ENCODE peak calls at places on chromosomes 5 and 9, in four cellular contexts. C is WTC11, N is K562, F is HepG2. Q is an unnamed sample.

GRCh38 chr5:129249891-129250290 is 155.3 kb downstream of the ISOC1 start:
- DNase-seq in F (no peak), C (no peak), N (no peak), Q (no peak)

GRCh38 chr5:135476615-135477493 is 24.7 kb upstream of the TIFAB start:
- DNase-seq in C (no peak), N (peak), F (no peak), Q (no peak)

GRCh38 chr5:149429839-149430721 is 51.0 kb upstream of the IL17B start:
- DNase-seq in N (peak), C (peak), F (peak), Q (no peak)

GRCh38 chr5:158660726-158661125 is 439.0 kb downstream of the EBF1 start:
- DNase-seq in F (no peak), N (no peak), C (no peak), Q (no peak)

GRCh38 chr9:128149001-128149701 is at the start of gene LCN2:
- DNase-seq in F (no peak), C (no peak), N (peak), Q (no peak)

GRCh38 chr9:2291980-2292704 is 277.0 kb downstream of the SMARCA2 start:
- DNase-seq in C (no peak), N (no peak), F (no peak), Q (no peak)

GRCh38 chr9:12604154-12604825 is 88.9 kb upstream of the TYRP1 start:
- DNase-seq in C (no peak), F (no peak), N (no peak), Q (peak)

GRCh38 chr5:101686541-101686940 is 609.5 kb downstream of the SLCO4C1 start:
- DNase-seq in F (no peak), C (no peak), N (no peak), Q (no peak)

GRCh38 chr5:137312060-137312459 is 187.1 kb downstream of the SPOCK1 start:
- DNase-seq in C (no peak), N (no peak), F (no peak), Q (no peak)

GRCh38 chr9:125919565-125919964 is 172.4 kb downstream of the PBX3 start:
- DNase-seq in C (no peak), N (no peak), F (no peak), Q (no peak)

GRCh38 chr5:134136771-134137170 is 22.3 kb downstream of the TCF7 start:
- DNase-seq in N (no peak), C (no peak), F (no peak), Q (no peak)

GRCh38 chr5:158845941-158846340 is 253.8 kb downstream of the EBF1 start:
- DNase-seq in C (no peak), N (no peak), F (no peak), Q (no peak)

GRCh38 chr5:113205323-113205722 is 228.7 kb downstream of the DCP2 start:
- DNase-seq in N (no peak), C (no peak), F (peak), Q (no peak)

GRCh38 chr9:131469951-131470350 is 32.8 kb upstream of the POMT1 start:
- DNase-seq in C (no peak), N (no peak), F (no peak), Q (no peak)

GRCh38 chr9:34381323-34381722 is 4.6 kb upstream of the MYORG start:
- DNase-seq in F (no peak), N (no peak), C (peak), Q (no peak)

GRCh38 chr5:114055810-114056476 is 305.9 kb upstream of the KCNN2 start:
- DNase-seq in C (peak), F (no peak), N (no peak), Q (no peak)

GRCh38 chr5:171434874-171435273 is 15.4 kb downstream of the FGF18 start:
- DNase-seq in F (no peak), N (no peak), C (no peak), Q (no peak)

GRCh38 chr9:121764371-121764730 is 112.9 kb downstream of the DAB2IP start:
- DNase-seq in N (no peak), F (no peak), C (no peak), Q (no peak)
- TF ChIP-seq ELF4 in N (no peak), F (no peak), C (no peak), Q (no peak)

DNA sequence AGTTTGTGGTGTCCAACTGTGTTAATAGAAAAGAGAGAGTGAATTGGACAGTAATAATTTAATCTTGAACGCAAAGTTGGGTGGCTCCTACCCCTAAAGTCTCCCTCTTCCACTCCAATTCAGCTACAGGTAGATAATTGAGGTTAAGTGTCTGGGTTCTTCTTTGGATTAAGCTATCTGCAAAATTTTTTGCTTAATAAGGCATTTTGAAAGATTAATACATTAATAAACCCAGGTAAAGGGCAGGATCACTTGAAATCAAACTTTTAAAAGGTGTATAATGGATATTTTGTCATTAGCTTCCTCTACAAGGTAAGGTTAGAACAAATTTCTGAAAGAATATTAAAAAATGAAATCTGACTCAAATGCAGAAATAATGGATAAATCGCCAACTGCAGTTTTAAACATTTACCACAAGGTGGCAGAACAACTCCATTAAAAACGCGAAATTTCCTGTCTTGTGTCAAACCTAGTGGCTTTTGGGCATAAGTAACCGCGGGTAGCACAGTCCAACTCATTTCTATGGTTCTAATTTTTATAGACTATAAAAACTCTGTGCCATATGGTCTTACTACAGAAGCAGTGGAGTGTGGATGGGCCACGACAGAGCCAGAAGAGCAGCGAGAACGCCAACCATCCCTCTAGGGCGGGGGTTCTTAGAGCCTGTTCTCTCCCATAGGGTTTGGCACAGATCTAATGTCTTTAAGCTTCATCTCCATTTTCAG is 276.5 kb downstream of the ARHGEF28 start:
- DNase-seq in C (no peak), N (peak), F (peak), Q (peak)
- TF ChIP-seq ELF4 in C (no peak), N (no peak), F (no peak), Q (no peak)

GRCh38 chr5:42949348-42950090 is 90.6 kb downstream of the ANXA2R start:
- DNase-seq in F (peak), N (no peak), C (no peak), Q (no peak)
- TF ChIP-seq ELF4 in F (no peak), N (no peak), C (no peak), Q (no peak)

GRCh38 chr5:35990524-35990923 is 666 bp downstream of the UGT3A1 start:
- DNase-seq in N (no peak), F (no peak), C (peak), Q (no peak)

GRCh38 chr5:35987776-35988175 is 3.4 kb downstream of the UGT3A1 start:
- DNase-seq in N (no peak), C (no peak), F (no peak), Q (no peak)

GRCh38 chr5:35988529-35988928 is 2.7 kb downstream of the UGT3A1 start:
- DNase-seq in C (no peak), N (no peak), F (no peak), Q (no peak)

GRCh38 chr5:35990941-35991592 is at the start of gene UGT3A1:
- DNase-seq in N (no peak), F (no peak), C (peak), Q (no peak)
- TF ChIP-seq ELF4 in N (no peak), F (no peak), C (no peak), Q (no peak)

DNA sequence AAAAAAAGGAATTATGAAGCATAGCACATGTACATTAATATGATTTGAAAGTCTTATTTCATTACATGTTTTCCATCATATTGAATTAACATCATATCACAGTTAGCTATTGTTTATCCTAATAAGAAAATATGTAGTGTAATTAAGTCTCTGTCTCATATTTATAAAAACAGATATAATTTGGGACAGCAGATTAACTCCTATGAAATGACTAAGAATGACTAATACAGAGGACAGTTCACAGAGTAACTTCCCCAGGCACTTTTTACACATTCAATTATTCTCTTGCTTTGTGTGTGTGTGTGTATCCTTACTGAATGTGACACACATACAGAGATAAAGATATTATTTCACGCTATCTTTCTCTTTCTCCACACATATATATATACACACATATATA is 2400.9 kb upstream of the C9orf72 start:
- DNase-seq in C (no peak), F (no peak), N (no peak), Q (no peak)
- TF ChIP-seq ELF4 in C (no peak), F (no peak), N (no peak), Q (no peak)

GRCh38 chr9:29753638-29754037 is 2180.4 kb upstream of the C9orf72 start:
- DNase-seq in N (no peak), F (no peak), C (no peak), Q (no peak)

GRCh38 chr9:29750062-29750461 is 2176.8 kb upstream of the C9orf72 start:
- DNase-seq in N (no peak), C (no peak), F (no peak), Q (no peak)

GRCh38 chr9:29751220-29751619 is 2177.9 kb upstream of the C9orf72 start:
- DNase-seq in N (no peak), C (no peak), F (no peak), Q (no peak)
- TF ChIP-seq ELF4 in N (no peak), C (no peak), F (no peak), Q (no peak)

DNA sequence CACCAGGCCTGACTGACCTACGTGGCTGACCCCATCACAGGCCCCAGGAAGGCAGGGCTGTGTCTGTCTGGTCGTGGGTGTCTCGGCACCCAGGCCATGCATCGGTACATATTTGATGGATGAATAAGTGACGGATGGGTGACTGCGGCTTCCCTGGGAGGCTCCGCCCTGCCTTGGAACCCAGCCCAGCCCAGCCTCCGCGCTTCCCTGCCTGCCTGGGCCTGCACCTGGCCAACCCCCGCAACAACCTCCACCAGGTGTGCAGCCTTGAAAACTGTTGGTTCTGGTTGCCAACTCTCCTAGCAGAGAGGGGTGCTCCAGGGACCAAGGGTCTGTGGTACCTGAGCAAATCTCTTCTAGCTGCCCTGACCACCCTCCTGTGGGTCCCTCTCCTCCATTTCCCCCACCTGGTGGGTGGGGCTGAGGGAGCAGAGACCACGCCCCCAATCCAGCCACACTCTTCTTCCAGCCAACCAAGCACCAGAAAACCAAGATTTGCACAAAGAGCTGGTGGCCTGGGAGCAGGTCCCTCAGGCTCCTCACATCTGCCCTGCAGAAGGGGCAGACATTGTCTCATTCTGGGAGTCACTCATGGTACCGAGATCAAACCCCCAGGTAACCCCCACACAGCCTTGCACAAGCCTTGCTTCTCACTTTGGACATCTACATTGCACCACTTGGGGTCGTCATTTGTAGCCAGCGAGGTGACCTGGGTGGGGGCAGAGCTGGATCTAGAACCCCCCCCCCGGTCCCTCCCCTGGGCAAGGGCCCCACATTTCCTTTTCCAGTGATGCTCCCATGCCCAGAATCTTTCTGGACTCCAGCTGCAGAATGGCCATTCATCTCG is 100.6 kb upstream of the IER5L start:
- DNase-seq in F (no peak), C (peak), N (peak), Q (no peak)
- TF ChIP-seq ELF4 in F (no peak), C (no peak), N (no peak), Q (no peak)

GRCh38 chr5:111869681-111870080 is 112.7 kb upstream of the NREP start:
- DNase-seq in F (no peak), N (no peak), C (no peak), Q (no peak)
- TF ChIP-seq ELF4 in F (no peak), N (no peak), C (no peak), Q (no peak)

Q was measured in HEK293T.